ENCODE peak calls at places on chromosomes 7 and 10, in ten cellular contexts. One of them, this sample, is unnamed.

GRCh38 chr10:117168135-117168674 is 29.1 kb upstream of the KCNK18 start:
- DNase-seq in activated CD4-positive, alpha-beta T cell treated with anti-CD3 and anti-CD28 coated beads, Interleukin-2, amount 50 U/mL, for 48 hours: peak; percentile 72
- DNase-seq in posterior cingulate gyrus: peak; percentile 95
- DNase-seq in BJ: no peak
- DNase-seq in hippocampal formation: peak; percentile 46
- DNase-seq in body of pancreas: peak; percentile 67
- DNase-seq in brain microvascular endothelial cell: no peak
- DNase-seq in Right ventricle myocardium inferior: peak; percentile 86
- DNase-seq in GM12865: peak; percentile 43
- DNase-seq in activated CD8-positive, alpha-beta memory T cell treated with anti-CD3 and anti-CD28 coated beads, Interleukin-2, amount 10 ng/mL, durations not matched to agents 7 days and 5 days: peak; percentile 63
- DNase-seq in this sample: peak; percentile 69

GRCh38 chr10:132163826-132164515 is 22.8 kb upstream of the DPYSL4 start:
- DNase-seq in activated CD4-positive, alpha-beta T cell treated with anti-CD3 and anti-CD28 coated beads, Interleukin-2, amount 50 U/mL, for 48 hours: no peak
- DNase-seq in posterior cingulate gyrus: peak; percentile 58
- DNase-seq in BJ: no peak
- DNase-seq in hippocampal formation: no peak
- DNase-seq in body of pancreas: no peak
- DNase-seq in brain microvascular endothelial cell: no peak
- DNase-seq in Right ventricle myocardium inferior: no peak
- DNase-seq in GM12865: no peak
- DNase-seq in activated CD8-positive, alpha-beta memory T cell treated with anti-CD3 and anti-CD28 coated beads, Interleukin-2, amount 10 ng/mL, durations not matched to agents 7 days and 5 days: no peak
- DNase-seq in this sample: no peak

GRCh38 chr10:83522881-83523386 is 616.4 kb upstream of the GHITM start:
- DNase-seq in activated CD4-positive, alpha-beta T cell treated with anti-CD3 and anti-CD28 coated beads, Interleukin-2, amount 50 U/mL, for 48 hours: no peak
- DNase-seq in posterior cingulate gyrus: no peak
- DNase-seq in BJ: peak; percentile 94
- DNase-seq in hippocampal formation: no peak
- DNase-seq in body of pancreas: no peak
- DNase-seq in brain microvascular endothelial cell: peak; percentile 64
- DNase-seq in Right ventricle myocardium inferior: no peak
- DNase-seq in GM12865: no peak
- DNase-seq in activated CD8-positive, alpha-beta memory T cell treated with anti-CD3 and anti-CD28 coated beads, Interleukin-2, amount 10 ng/mL, durations not matched to agents 7 days and 5 days: no peak
- DNase-seq in this sample: no peak

GRCh38 chr10:103712898-103713498 is 142.4 kb downstream of the SH3PXD2A start:
- DNase-seq in activated CD4-positive, alpha-beta T cell treated with anti-CD3 and anti-CD28 coated beads, Interleukin-2, amount 50 U/mL, for 48 hours: peak; percentile 90
- DNase-seq in posterior cingulate gyrus: peak; percentile 96
- DNase-seq in BJ: no peak
- DNase-seq in hippocampal formation: peak; percentile 76
- DNase-seq in body of pancreas: peak; percentile 85
- DNase-seq in brain microvascular endothelial cell: peak; percentile 79
- DNase-seq in Right ventricle myocardium inferior: peak; percentile 81
- DNase-seq in GM12865: peak; percentile 81
- DNase-seq in activated CD8-positive, alpha-beta memory T cell treated with anti-CD3 and anti-CD28 coated beads, Interleukin-2, amount 10 ng/mL, durations not matched to agents 7 days and 5 days: peak; percentile 89
- DNase-seq in this sample: peak; percentile 85

GRCh38 chr10:52864459-52865106 is 92.0 kb upstream of the MBL2 start:
- DNase-seq in activated CD4-positive, alpha-beta T cell treated with anti-CD3 and anti-CD28 coated beads, Interleukin-2, amount 50 U/mL, for 48 hours: no peak
- DNase-seq in posterior cingulate gyrus: no peak
- DNase-seq in BJ: peak; percentile 89
- DNase-seq in hippocampal formation: no peak
- DNase-seq in body of pancreas: peak; percentile 18
- DNase-seq in brain microvascular endothelial cell: peak; percentile 100
- DNase-seq in Right ventricle myocardium inferior: peak; percentile 63
- DNase-seq in GM12865: peak; percentile 87
- DNase-seq in activated CD8-positive, alpha-beta memory T cell treated with anti-CD3 and anti-CD28 coated beads, Interleukin-2, amount 10 ng/mL, durations not matched to agents 7 days and 5 days: no peak
- DNase-seq in this sample: no peak

GRCh38 chr7:129713544-129713943 is 102.0 kb downstream of the NRF1 start:
- DNase-seq in activated CD4-positive, alpha-beta T cell treated with anti-CD3 and anti-CD28 coated beads, Interleukin-2, amount 50 U/mL, for 48 hours: no peak
- DNase-seq in posterior cingulate gyrus: no peak
- DNase-seq in BJ: no peak
- DNase-seq in hippocampal formation: no peak
- DNase-seq in body of pancreas: no peak
- DNase-seq in brain microvascular endothelial cell: no peak
- DNase-seq in Right ventricle myocardium inferior: no peak
- DNase-seq in GM12865: no peak
- DNase-seq in activated CD8-positive, alpha-beta memory T cell treated with anti-CD3 and anti-CD28 coated beads, Interleukin-2, amount 10 ng/mL, durations not matched to agents 7 days and 5 days: no peak
- DNase-seq in this sample: no peak

GRCh38 chr10:13414855-13415254 is 66.8 kb upstream of the SEPHS1 start:
- DNase-seq in activated CD4-positive, alpha-beta T cell treated with anti-CD3 and anti-CD28 coated beads, Interleukin-2, amount 50 U/mL, for 48 hours: no peak
- DNase-seq in posterior cingulate gyrus: no peak
- DNase-seq in BJ: no peak
- DNase-seq in hippocampal formation: no peak
- DNase-seq in body of pancreas: peak; percentile 61
- DNase-seq in brain microvascular endothelial cell: peak; percentile 33
- DNase-seq in Right ventricle myocardium inferior: no peak
- DNase-seq in GM12865: peak; percentile 10
- DNase-seq in activated CD8-positive, alpha-beta memory T cell treated with anti-CD3 and anti-CD28 coated beads, Interleukin-2, amount 10 ng/mL, durations not matched to agents 7 days and 5 days: no peak
- DNase-seq in this sample: no peak

GRCh38 chr7:106283501-106283830 is 1.3 kb downstream of the NAMPT start:
- DNase-seq in activated CD4-positive, alpha-beta T cell treated with anti-CD3 and anti-CD28 coated beads, Interleukin-2, amount 50 U/mL, for 48 hours: no peak
- DNase-seq in posterior cingulate gyrus: no peak
- DNase-seq in BJ: no peak
- DNase-seq in hippocampal formation: no peak
- DNase-seq in body of pancreas: no peak
- DNase-seq in brain microvascular endothelial cell: no peak
- DNase-seq in Right ventricle myocardium inferior: no peak
- DNase-seq in GM12865: no peak
- DNase-seq in activated CD8-positive, alpha-beta memory T cell treated with anti-CD3 and anti-CD28 coated beads, Interleukin-2, amount 10 ng/mL, durations not matched to agents 7 days and 5 days: no peak
- DNase-seq in this sample: no peak

GRCh38 chr7:8254667-8255066 is 7.3 kb downstream of the ICA1 start:
- DNase-seq in activated CD4-positive, alpha-beta T cell treated with anti-CD3 and anti-CD28 coated beads, Interleukin-2, amount 50 U/mL, for 48 hours: no peak
- DNase-seq in posterior cingulate gyrus: no peak
- DNase-seq in BJ: no peak
- DNase-seq in hippocampal formation: no peak
- DNase-seq in body of pancreas: peak; percentile 70
- DNase-seq in brain microvascular endothelial cell: no peak
- DNase-seq in Right ventricle myocardium inferior: no peak
- DNase-seq in GM12865: no peak
- DNase-seq in activated CD8-positive, alpha-beta memory T cell treated with anti-CD3 and anti-CD28 coated beads, Interleukin-2, amount 10 ng/mL, durations not matched to agents 7 days and 5 days: no peak
- DNase-seq in this sample: no peak

GRCh38 chr7:134317434-134317833 is 704 bp upstream of the SLC35B4 start:
- DNase-seq in activated CD4-positive, alpha-beta T cell treated with anti-CD3 and anti-CD28 coated beads, Interleukin-2, amount 50 U/mL, for 48 hours: no peak
- DNase-seq in posterior cingulate gyrus: no peak
- DNase-seq in BJ: no peak
- DNase-seq in hippocampal formation: no peak
- DNase-seq in body of pancreas: no peak
- DNase-seq in brain microvascular endothelial cell: no peak
- DNase-seq in Right ventricle myocardium inferior: no peak
- DNase-seq in GM12865: no peak
- DNase-seq in activated CD8-positive, alpha-beta memory T cell treated with anti-CD3 and anti-CD28 coated beads, Interleukin-2, amount 10 ng/mL, durations not matched to agents 7 days and 5 days: no peak
- DNase-seq in this sample: no peak

GRCh38 chr10:112299456-112299855 is 16.3 kb downstream of the TECTB start:
- DNase-seq in activated CD4-positive, alpha-beta T cell treated with anti-CD3 and anti-CD28 coated beads, Interleukin-2, amount 50 U/mL, for 48 hours: no peak
- DNase-seq in posterior cingulate gyrus: no peak
- DNase-seq in BJ: no peak
- DNase-seq in hippocampal formation: no peak
- DNase-seq in body of pancreas: no peak
- DNase-seq in brain microvascular endothelial cell: no peak
- DNase-seq in Right ventricle myocardium inferior: no peak
- DNase-seq in GM12865: no peak
- DNase-seq in activated CD8-positive, alpha-beta memory T cell treated with anti-CD3 and anti-CD28 coated beads, Interleukin-2, amount 10 ng/mL, durations not matched to agents 7 days and 5 days: no peak
- DNase-seq in this sample: no peak

GRCh38 chr7:3464900-3465622 is 164.0 kb downstream of the SDK1 start:
- DNase-seq in activated CD4-positive, alpha-beta T cell treated with anti-CD3 and anti-CD28 coated beads, Interleukin-2, amount 50 U/mL, for 48 hours: no peak
- DNase-seq in posterior cingulate gyrus: no peak
- DNase-seq in BJ: no peak
- DNase-seq in hippocampal formation: no peak
- DNase-seq in body of pancreas: no peak
- DNase-seq in brain microvascular endothelial cell: no peak
- DNase-seq in Right ventricle myocardium inferior: no peak
- DNase-seq in GM12865: no peak
- DNase-seq in activated CD8-positive, alpha-beta memory T cell treated with anti-CD3 and anti-CD28 coated beads, Interleukin-2, amount 10 ng/mL, durations not matched to agents 7 days and 5 days: no peak
- DNase-seq in this sample: no peak

GRCh38 chr7:128408709-128409434 is 910 bp downstream of the IMPDH1 start:
- DNase-seq in activated CD4-positive, alpha-beta T cell treated with anti-CD3 and anti-CD28 coated beads, Interleukin-2, amount 50 U/mL, for 48 hours: no peak
- DNase-seq in posterior cingulate gyrus: no peak
- DNase-seq in BJ: no peak
- DNase-seq in hippocampal formation: no peak
- DNase-seq in body of pancreas: no peak
- DNase-seq in brain microvascular endothelial cell: no peak
- DNase-seq in Right ventricle myocardium inferior: no peak
- DNase-seq in GM12865: no peak
- DNase-seq in activated CD8-positive, alpha-beta memory T cell treated with anti-CD3 and anti-CD28 coated beads, Interleukin-2, amount 10 ng/mL, durations not matched to agents 7 days and 5 days: no peak
- DNase-seq in this sample: no peak

GRCh38 chr7:92698237-92698841 is 108.1 kb upstream of the FAM133B start:
- DNase-seq in activated CD4-positive, alpha-beta T cell treated with anti-CD3 and anti-CD28 coated beads, Interleukin-2, amount 50 U/mL, for 48 hours: no peak
- DNase-seq in posterior cingulate gyrus: peak; percentile 88
- DNase-seq in BJ: peak; percentile 81
- DNase-seq in hippocampal formation: peak; percentile 66
- DNase-seq in body of pancreas: peak; percentile 65
- DNase-seq in brain microvascular endothelial cell: peak; percentile 80
- DNase-seq in Right ventricle myocardium inferior: no peak
- DNase-seq in GM12865: no peak
- DNase-seq in activated CD8-positive, alpha-beta memory T cell treated with anti-CD3 and anti-CD28 coated beads, Interleukin-2, amount 10 ng/mL, durations not matched to agents 7 days and 5 days: no peak
- DNase-seq in this sample: no peak

This sample was measured in activated naive CD4-positive, alpha-beta T cell treated with Interleukin-2 at 50 U/mL for 16 hours.